ENCODE peak calls at places on chromosomes 7 and 10, in eight cellular contexts. S is SK-N-SH, R is endothelial cell of umbilical vein, H is transverse colon, F is stomach, G is sigmoid colon, I is HepG2, E is HCT116. T is an unnamed sample.

GRCh38 chr7:80905334-80905733 is 13.5 kb downstream of the SEMA3C start:
- DNase-seq in R (no peak), E (no peak), I (no peak), H (no peak), F (no peak), G (no peak), S (no peak), T (no peak)

GRCh38 chr10:26556756-26557640 is 118.9 kb downstream of the APBB1IP start:
- DNase-seq in G (no peak), I (peak), R (peak), F (no peak), E (peak), S (peak), H (no peak), T (no peak)

GRCh38 chr7:128454808-128455555 is 696 bp upstream of the HILPDA start:
- DNase-seq in I (no peak), S (no peak), R (no peak), G (no peak), H (no peak), F (no peak), E (no peak), T (no peak)

GRCh38 chr10:113438660-113439059 is 114.2 kb upstream of the HABP2 start:
- DNase-seq in G (no peak), R (no peak), E (no peak), H (no peak), S (no peak), F (no peak), I (no peak), T (no peak)

GRCh38 chr7:152292897-152293296 is 142.9 kb downstream of the KMT2C start:
- DNase-seq in S (no peak), R (no peak), H (no peak), E (no peak), I (no peak), G (no peak), F (no peak), T (no peak)

GRCh38 chr7:156019776-156020565 is 207.7 kb upstream of the SHH start:
- DNase-seq in H (no peak), E (no peak), S (no peak), G (no peak), F (peak), R (no peak), I (no peak), T (no peak)

GRCh38 chr7:7352845-7353244 is 170.5 kb downstream of the C1GALT1 start:
- DNase-seq in E (no peak), G (no peak), S (no peak), F (no peak), I (peak), R (no peak), H (no peak), T (no peak)

GRCh38 chr7:118186491-118186890 is 2.5 kb downstream of the LSM8 start:
- DNase-seq in G (no peak), F (no peak), S (no peak), I (no peak), E (no peak), R (no peak), H (no peak), T (no peak)

GRCh38 chr10:65294329-65294728 is 1631.5 kb upstream of the LRRTM3 start:
- DNase-seq in I (no peak), G (no peak), R (peak), F (no peak), E (no peak), S (no peak), H (no peak), T (no peak)

GRCh38 chr10:7756360-7756992 is 31.3 kb downstream of the KIN start:
- DNase-seq in E (peak), G (no peak), F (peak), H (peak), S (no peak), I (peak), R (peak), T (no peak)

GRCh38 chr10:13328588-13328987 is 19.5 kb downstream of the SEPHS1 start:
- DNase-seq in H (no peak), E (no peak), R (no peak), F (no peak), S (no peak), G (no peak), I (no peak), T (no peak)

GRCh38 chr10:24706479-24707118 is 17.1 kb downstream of the ARHGAP21 start:
- DNase-seq in G (no peak), R (peak), H (peak), F (no peak), S (peak), E (no peak), I (peak), T (no peak)

GRCh38 chr7:142508251-142508650 is 241.0 kb upstream of the PRSS1 start:
- DNase-seq in I (no peak), G (no peak), E (peak), F (peak), H (peak), S (no peak), R (no peak), T (no peak)

GRCh38 chr10:120402358-120402757 is 54.7 kb upstream of the PLPP4 start:
- DNase-seq in E (no peak), S (no peak), H (no peak), F (no peak), I (no peak), G (no peak), R (no peak), T (no peak)

DNA sequence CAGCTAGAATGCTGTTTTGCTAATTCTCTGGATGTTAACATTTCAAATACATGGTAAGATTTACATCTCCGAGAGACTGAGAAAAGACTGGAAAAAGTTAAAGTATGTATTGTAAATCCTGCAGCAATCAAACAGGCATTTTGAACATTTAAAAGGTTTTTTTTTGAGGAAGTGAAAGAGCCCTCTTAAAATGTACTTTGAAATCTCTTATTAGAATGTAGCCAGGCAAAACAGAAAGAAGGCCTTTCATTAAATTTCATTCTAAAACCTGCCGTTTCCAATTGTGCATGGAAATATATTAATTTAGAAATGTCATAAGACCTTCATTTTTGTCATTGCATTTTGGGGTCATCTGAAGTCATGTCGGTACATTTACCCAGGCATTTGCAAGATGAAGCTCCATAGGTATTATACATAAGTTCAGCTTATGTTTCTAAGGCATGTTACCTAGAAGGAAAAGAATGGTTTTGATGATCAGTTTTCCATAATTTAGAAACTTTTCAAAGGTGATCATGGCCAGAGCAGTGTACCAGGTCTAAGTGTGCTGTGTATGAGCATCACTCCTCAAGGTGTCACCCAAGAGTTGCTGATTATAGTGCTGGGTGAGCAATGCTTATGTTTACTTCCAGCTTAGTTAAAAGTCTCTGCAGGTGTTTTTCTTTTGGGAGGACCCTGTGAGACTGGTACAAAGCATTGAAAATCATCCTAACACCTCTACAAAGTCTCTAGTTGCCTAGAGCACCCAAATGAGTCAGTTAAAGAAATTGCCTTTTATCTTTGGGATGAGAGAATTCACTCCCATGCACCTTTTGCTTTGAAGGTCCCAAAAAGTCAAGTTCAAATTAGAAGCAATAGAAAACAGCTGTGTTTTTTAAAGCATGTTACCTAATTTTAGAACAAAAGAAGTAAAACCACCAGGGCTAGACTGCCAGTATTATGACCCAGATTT is 7.1 kb downstream of the ZNF736 start:
- DNase-seq in H (no peak), S (no peak), G (no peak), E (no peak), F (no peak), I (no peak), R (no peak), T (no peak)
- TF ChIP-seq CTCF in H (no peak), S (peak), G (no peak), E (no peak), F (no peak), I (no peak), R (no peak), T (no peak)

DNA sequence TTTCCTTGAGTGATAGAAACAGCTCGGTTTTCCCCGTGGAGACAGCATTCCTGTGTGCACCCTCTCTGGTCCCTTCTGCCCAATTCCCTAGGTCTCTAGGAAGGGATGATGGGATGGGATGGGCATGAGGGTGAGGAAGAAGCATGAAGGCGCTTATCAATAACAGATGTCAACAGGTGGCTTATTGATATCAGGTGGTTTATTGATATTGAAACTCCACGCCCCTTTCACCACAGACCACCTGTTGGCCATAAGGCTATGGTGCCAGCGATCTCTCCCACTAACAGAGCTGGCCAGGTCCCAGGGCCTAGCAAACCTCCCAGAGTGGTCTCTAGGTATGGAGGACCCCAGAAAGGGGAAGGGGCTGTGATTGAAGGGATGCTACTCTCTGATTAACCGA is 7.9 kb downstream of the MOSPD3 start:
- DNase-seq in F (no peak), I (no peak), E (no peak), R (no peak), G (no peak), S (no peak), H (no peak), T (no peak)
- TF ChIP-seq POLR2AphosphoS5 in F (no peak), I (no peak), E (no peak), R (no peak), G (no peak), S (no peak), H (no peak), T (no peak)

GRCh38 chr10:123413353-123413752 is 252.8 kb upstream of the GPR26 start:
- DNase-seq in G (no peak), S (no peak), R (no peak), E (no peak), I (no peak), H (no peak), F (no peak), T (no peak)
- TF ChIP-seq CTCF in G (no peak), S (no peak), R (no peak), E (no peak), I (no peak), H (no peak), F (no peak), T (no peak)

GRCh38 chr7:157548691-157549265 is 212.0 kb downstream of the DNAJB6 start:
- DNase-seq in R (no peak), H (no peak), S (no peak), F (no peak), I (no peak), E (no peak), G (peak), T (peak)
- TF ChIP-seq POLR2AphosphoS5 in R (no peak), H (no peak), S (no peak), F (no peak), I (no peak), E (no peak), G (no peak), T (no peak)

GRCh38 chr10:4708123-4708759 is 117.8 kb upstream of the AKR1E2 start:
- DNase-seq in S (no peak), E (no peak), G (no peak), R (no peak), I (peak), F (no peak), H (no peak), T (no peak)
- TF ChIP-seq CTCF in S (peak), E (peak), G (no peak), R (no peak), I (peak), F (no peak), H (no peak), T (no peak)

GRCh38 chr7:23472556-23472955 is 2.3 kb upstream of the IGF2BP3 start:
- DNase-seq in H (no peak), I (no peak), G (no peak), E (no peak), F (no peak), S (no peak), R (no peak), T (no peak)

GRCh38 chr7:23472046-23472445 is 1.8 kb upstream of the IGF2BP3 start:
- DNase-seq in G (no peak), R (no peak), E (no peak), S (no peak), H (no peak), I (no peak), F (no peak), T (no peak)

GRCh38 chr7:23469961-23470250 is 385 bp downstream of the IGF2BP3 start:
- DNase-seq in R (no peak), E (no peak), F (no peak), G (no peak), I (no peak), H (no peak), S (no peak), T (no peak)

GRCh38 chr7:23470290-23471089 is at the start of gene IGF2BP3:
- DNase-seq in E (peak), S (peak), F (no peak), I (peak), H (peak), G (no peak), R (peak), T (peak)

GRCh38 chr7:23471090-23471859 is 984 bp upstream of the IGF2BP3 start:
- DNase-seq in E (peak), S (peak), F (no peak), H (peak), I (peak), R (peak), G (no peak), T (peak)
- TF ChIP-seq POLR2AphosphoS5 in E (peak), S (peak), F (no peak), H (peak), I (peak), R (peak), G (no peak), T (peak)